ENCODE peak calls at places on chromosomes 5 and 9, in seven cellular contexts. Z, L, X, E, Q, U and J are unnamed samples.

GRCh38 chr5:143340891-143341685 is 62.4 kb downstream of the NR3C1 start:
- DNase-seq in L (peak; percentile 37), X (no peak), Q (peak; percentile 65), U (no peak), Z (no peak), E (no peak), J (no peak)

GRCh38 chr5:176545737-176546509 is 3.2 kb upstream of the CDHR2 start:
- DNase-seq in E (no peak), L (no peak), U (no peak), X (no peak), Z (no peak), Q (no peak), J (no peak)

GRCh38 chr9:137138058-137138697 is 776 bp upstream of the GRIN1 start:
- DNase-seq in L (no peak), Q (no peak), E (no peak), X (no peak), U (peak; percentile 85), Z (no peak), J (no peak)

GRCh38 chr5:6377121-6377520 is 1.2 kb downstream of the MED10 start:
- DNase-seq in L (peak; percentile 35), X (peak; percentile 9), Z (no peak), E (no peak), U (no peak), Q (peak; percentile 4), J (peak; percentile 70)

GRCh38 chr9:94813379-94813778 is 86.9 kb downstream of the AOPEP start:
- DNase-seq in Z (no peak), U (no peak), Q (no peak), X (peak; percentile 16), E (no peak), L (no peak), J (no peak)

GRCh38 chr9:134768332-134769083 is 112.1 kb upstream of the FCN2 start:
- DNase-seq in L (peak; percentile 62), U (peak; percentile 69), X (no peak), Q (no peak), E (no peak), Z (no peak), J (no peak)

GRCh38 chr5:42668254-42668653 is 88.4 kb upstream of the CCDC152 start:
- DNase-seq in X (no peak), U (no peak), Z (no peak), E (no peak), Q (no peak), L (no peak), J (no peak)

GRCh38 chr9:131441441-131441840 is 47.6 kb downstream of the PRRC2B start:
- DNase-seq in E (no peak), U (no peak), L (no peak), Z (no peak), Q (no peak), X (no peak), J (no peak)

GRCh38 chr5:61023131-61023530 is 78.1 kb downstream of the NDUFAF2 start:
- DNase-seq in E (no peak), L (peak; percentile 46), Q (no peak), Z (no peak), X (peak; percentile 54), U (no peak), J (peak; percentile 39)

GRCh38 chr5:135340568-135340967 is 58.5 kb downstream of the MACROH2A1 start:
- DNase-seq in X (no peak), U (no peak), Q (no peak), L (no peak), E (no peak), Z (no peak), J (peak; percentile 28)

GRCh38 chr9:93826905-93827544 is 128.1 kb downstream of the BARX1 start:
- DNase-seq in X (no peak), Q (no peak), E (no peak), U (no peak), L (no peak), Z (no peak), J (no peak)

GRCh38 chr9:5582835-5583195 is 46.1 kb upstream of the RIC1 start:
- DNase-seq in X (peak; percentile 88), L (peak; percentile 81), Q (no peak), E (no peak), U (no peak), Z (no peak), J (peak; percentile 77)

GRCh38 chr5:107673368-107674136 is 2.8 kb upstream of the EFNA5 start:
- DNase-seq in Q (peak; percentile 87), E (peak; percentile 95), U (peak; percentile 89), L (peak; percentile 88), X (peak; percentile 93), Z (peak; percentile 84), J (peak; percentile 85)

DNA sequence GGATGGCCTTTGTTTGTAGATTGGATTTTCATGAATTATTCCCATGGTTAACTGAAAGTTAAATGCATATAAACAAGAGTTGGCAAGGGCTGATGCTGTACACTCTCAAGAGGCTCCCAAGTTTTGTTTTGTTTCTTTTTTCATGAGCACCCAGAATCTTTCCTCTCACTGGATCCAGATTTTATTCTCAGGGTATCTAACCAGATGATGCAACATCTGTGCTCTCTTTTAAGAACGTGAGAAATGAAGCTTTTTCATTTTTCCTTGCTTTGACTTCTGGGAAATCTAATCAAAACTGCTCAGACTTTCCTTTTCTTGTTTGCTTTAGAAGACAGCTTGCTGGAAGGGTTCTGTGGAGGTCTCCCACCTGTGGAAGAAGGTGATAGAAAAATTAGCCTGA is 142.7 kb upstream of the SLC12A2 start:
- DNase-seq in E (no peak), X (no peak), Q (no peak), Z (no peak), U (no peak), L (no peak), J (no peak)
- TF ChIP-seq CTCF in E (no peak), X (no peak), Q (no peak), Z (no peak), U (no peak), L (no peak), J (no peak)

GRCh38 chr5:147143215-147143614 is 91.6 kb upstream of the STK32A start:
- DNase-seq in Q (no peak), Z (no peak), E (no peak), L (no peak), X (no peak), U (no peak), J (no peak)

DNA sequence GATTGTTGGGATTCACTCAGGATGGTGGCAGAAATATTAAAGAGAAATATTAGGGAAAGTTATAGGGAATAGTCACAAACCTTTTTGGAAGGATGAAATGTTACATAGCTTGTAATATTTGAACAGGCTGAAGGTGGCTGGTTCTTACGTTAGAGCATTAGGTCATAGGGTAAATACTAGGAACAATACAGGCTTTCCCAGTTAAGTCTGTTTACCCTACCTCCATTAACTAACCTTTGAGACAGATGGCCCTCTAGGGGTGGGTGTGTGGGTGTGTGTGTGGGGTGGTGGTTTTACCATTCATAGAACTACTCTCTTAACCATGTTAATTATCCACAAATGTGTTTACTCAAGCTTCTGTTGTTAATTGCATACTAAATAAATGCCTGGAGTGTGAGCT is 94.3 kb upstream of the STK32A start:
- DNase-seq in Q (no peak), U (no peak), X (no peak), L (no peak), Z (no peak), E (no peak), J (no peak)
- TF ChIP-seq CTCF in Q (no peak), U (no peak), X (no peak), L (no peak), Z (no peak), E (no peak), J (no peak)

GRCh38 chr5:170917113-170917512 is 55.3 kb downstream of the RANBP17 start:
- DNase-seq in X (peak; percentile 28), Z (no peak), U (no peak), Q (peak; percentile 6), E (no peak), L (peak; percentile 5), J (no peak)
- TF ChIP-seq CTCF in X (peak; percentile 17), Z (peak; percentile 27), U (no peak), Q (no peak), E (no peak), L (peak; percentile 19), J (peak; percentile 18)

GRCh38 chr9:101702257-101702656 is 36.2 kb downstream of the GRIN3A start:
- DNase-seq in E (no peak), X (no peak), L (no peak), Q (no peak), Z (no peak), U (no peak), J (no peak)
- TF ChIP-seq CTCF in E (no peak), X (no peak), L (no peak), Q (no peak), Z (no peak), U (no peak), J (no peak)